ENCODE peak calls at places on chromosomes 1 and 21, in five cellular contexts. One of them, this sample, is unnamed.

GRCh38 chr1:111786669-111787207 is 31.0 kb downstream of the DDX20 start:
- DNase-seq in dorsolateral prefrontal cortex: peak
- DNase-seq in AG04450: no peak
- DNase-seq in left ventricle myocardium inferior: no peak
- DNase-seq in adrenal gland: no peak
- DNase-seq in this sample: no peak

GRCh38 chr1:183058835-183059234 is 35.6 kb downstream of the LAMC1 start:
- DNase-seq in AG04450: no peak
- DNase-seq in dorsolateral prefrontal cortex: no peak
- DNase-seq in left ventricle myocardium inferior: no peak
- DNase-seq in adrenal gland: no peak
- DNase-seq in this sample: no peak

GRCh38 chr1:228420968-228421826 is 4.5 kb upstream of the TRIM17 start:
- DNase-seq in adrenal gland: no peak
- DNase-seq in left ventricle myocardium inferior: no peak
- DNase-seq in dorsolateral prefrontal cortex: no peak
- DNase-seq in AG04450: no peak
- DNase-seq in this sample: no peak

GRCh38 chr1:153343811-153344717 is 4.6 kb downstream of the PGLYRP4 start:
- DNase-seq in dorsolateral prefrontal cortex: no peak
- DNase-seq in left ventricle myocardium inferior: no peak
- DNase-seq in AG04450: no peak
- DNase-seq in adrenal gland: peak
- DNase-seq in this sample: no peak

GRCh38 chr1:1781526-1781903 is 3.2 kb upstream of the NADK start:
- DNase-seq in dorsolateral prefrontal cortex: no peak
- DNase-seq in adrenal gland: no peak
- DNase-seq in AG04450: no peak
- DNase-seq in left ventricle myocardium inferior: no peak
- DNase-seq in this sample: no peak

GRCh38 chr1:46755121-46755520 is 36.2 kb upstream of the EFCAB14 start:
- DNase-seq in adrenal gland: no peak
- DNase-seq in left ventricle myocardium inferior: no peak
- DNase-seq in AG04450: no peak
- DNase-seq in dorsolateral prefrontal cortex: no peak
- DNase-seq in this sample: no peak

GRCh38 chr1:155218854-155219591 is 10.5 kb downstream of the MTX1 start:
- DNase-seq in adrenal gland: peak
- DNase-seq in left ventricle myocardium inferior: no peak
- DNase-seq in AG04450: no peak
- DNase-seq in dorsolateral prefrontal cortex: peak
- DNase-seq in this sample: no peak

GRCh38 chr1:83931658-83932253 is 67.2 kb downstream of the TTLL7 start:
- DNase-seq in adrenal gland: no peak
- DNase-seq in dorsolateral prefrontal cortex: peak
- DNase-seq in left ventricle myocardium inferior: no peak
- DNase-seq in AG04450: no peak
- DNase-seq in this sample: peak

GRCh38 chr21:38266732-38267131 is 9.9 kb downstream of the KCNJ15 start:
- DNase-seq in left ventricle myocardium inferior: no peak
- DNase-seq in dorsolateral prefrontal cortex: no peak
- DNase-seq in adrenal gland: no peak
- DNase-seq in AG04450: no peak
- DNase-seq in this sample: no peak

GRCh38 chr1:8525291-8526275 is 207.7 kb downstream of the SLC45A1 start:
- DNase-seq in dorsolateral prefrontal cortex: peak
- DNase-seq in adrenal gland: peak
- DNase-seq in left ventricle myocardium inferior: peak
- DNase-seq in AG04450: peak
- DNase-seq in this sample: peak

GRCh38 chr1:11156441-11156840 is 32.7 kb upstream of the ANGPTL7 start:
- DNase-seq in dorsolateral prefrontal cortex: no peak
- DNase-seq in AG04450: no peak
- DNase-seq in left ventricle myocardium inferior: no peak
- DNase-seq in adrenal gland: no peak
- DNase-seq in this sample: no peak

GRCh38 chr1:64161347-64162080 is 41.9 kb upstream of the UBE2U start:
- DNase-seq in adrenal gland: no peak
- DNase-seq in AG04450: no peak
- DNase-seq in left ventricle myocardium inferior: no peak
- DNase-seq in dorsolateral prefrontal cortex: no peak
- DNase-seq in this sample: no peak

GRCh38 chr1:110829955-110830553 is 42.9 kb upstream of the CD53 start:
- DNase-seq in dorsolateral prefrontal cortex: no peak
- DNase-seq in AG04450: no peak
- DNase-seq in adrenal gland: no peak
- DNase-seq in left ventricle myocardium inferior: no peak
- DNase-seq in this sample: no peak

GRCh38 chr1:162629651-162630050 is 2.6 kb upstream of the DDR2 start:
- DNase-seq in AG04450: no peak
- DNase-seq in left ventricle myocardium inferior: no peak
- DNase-seq in dorsolateral prefrontal cortex: no peak
- DNase-seq in adrenal gland: no peak
- DNase-seq in this sample: no peak

GRCh38 chr1:36160949-36161485 is 5.1 kb downstream of the MAP7D1 start:
- DNase-seq in left ventricle myocardium inferior: peak
- DNase-seq in adrenal gland: peak
- DNase-seq in dorsolateral prefrontal cortex: no peak
- DNase-seq in AG04450: no peak
- DNase-seq in this sample: peak

GRCh38 chr1:220966874-220967631 is 87.8 kb downstream of the HLX start:
- DNase-seq in AG04450: peak
- DNase-seq in dorsolateral prefrontal cortex: no peak
- DNase-seq in adrenal gland: no peak
- DNase-seq in left ventricle myocardium inferior: no peak
- DNase-seq in this sample: no peak

GRCh38 chr1:182608850-182609610 is 4.8 kb upstream of the RGS16 start:
- DNase-seq in adrenal gland: no peak
- DNase-seq in left ventricle myocardium inferior: no peak
- DNase-seq in dorsolateral prefrontal cortex: no peak
- DNase-seq in AG04450: no peak
- DNase-seq in this sample: peak

GRCh38 chr1:154304664-154305337 is 16.1 kb upstream of the AQP10 start:
- DNase-seq in dorsolateral prefrontal cortex: no peak
- DNase-seq in AG04450: no peak
- DNase-seq in left ventricle myocardium inferior: no peak
- DNase-seq in adrenal gland: no peak
- DNase-seq in this sample: no peak

GRCh38 chr1:89843279-89844121 is 22.7 kb downstream of the LRRC8D start:
- DNase-seq in adrenal gland: peak
- DNase-seq in dorsolateral prefrontal cortex: peak
- DNase-seq in AG04450: no peak
- DNase-seq in left ventricle myocardium inferior: peak
- DNase-seq in this sample: peak

GRCh38 chr1:12615916-12616708 is 1.9 kb downstream of the DHRS3 start:
- DNase-seq in AG04450: no peak
- DNase-seq in dorsolateral prefrontal cortex: no peak
- DNase-seq in adrenal gland: peak
- DNase-seq in left ventricle myocardium inferior: peak
- DNase-seq in this sample: peak

GRCh38 chr1:38009088-38009840 is 3.3 kb upstream of the UTP11 start:
- DNase-seq in dorsolateral prefrontal cortex: no peak
- DNase-seq in AG04450: no peak
- DNase-seq in adrenal gland: peak
- DNase-seq in left ventricle myocardium inferior: no peak
- DNase-seq in this sample: no peak

GRCh38 chr1:28737245-28738137 is 751 bp downstream of the YTHDF2 start:
- DNase-seq in dorsolateral prefrontal cortex: no peak
- DNase-seq in adrenal gland: peak
- DNase-seq in AG04450: no peak
- DNase-seq in left ventricle myocardium inferior: peak
- DNase-seq in this sample: peak

GRCh38 chr1:71490432-71490831 is 409.6 kb upstream of the ZRANB2 start:
- DNase-seq in AG04450: no peak
- DNase-seq in left ventricle myocardium inferior: no peak
- DNase-seq in adrenal gland: no peak
- DNase-seq in dorsolateral prefrontal cortex: no peak
- DNase-seq in this sample: no peak

GRCh38 chr1:51960262-51960661 is 30.2 kb downstream of the RAB3B start:
- DNase-seq in left ventricle myocardium inferior: no peak
- DNase-seq in dorsolateral prefrontal cortex: no peak
- DNase-seq in adrenal gland: peak
- DNase-seq in AG04450: no peak
- DNase-seq in this sample: no peak

GRCh38 chr1:83064589-83065242 is 934.2 kb downstream of the TTLL7 start:
- DNase-seq in dorsolateral prefrontal cortex: no peak
- DNase-seq in adrenal gland: no peak
- DNase-seq in AG04450: no peak
- DNase-seq in left ventricle myocardium inferior: no peak
- DNase-seq in this sample: no peak

GRCh38 chr1:112852934-112853333 is 103.1 kb downstream of the SLC16A1 start:
- DNase-seq in dorsolateral prefrontal cortex: no peak
- DNase-seq in AG04450: no peak
- DNase-seq in adrenal gland: no peak
- DNase-seq in left ventricle myocardium inferior: no peak
- DNase-seq in this sample: no peak

GRCh38 chr1:112852276-112852675 is 103.7 kb downstream of the SLC16A1 start:
- DNase-seq in adrenal gland: no peak
- DNase-seq in dorsolateral prefrontal cortex: no peak
- DNase-seq in left ventricle myocardium inferior: no peak
- DNase-seq in AG04450: no peak
- DNase-seq in this sample: no peak

GRCh38 chr1:112855152-112855836 is 100.7 kb downstream of the SLC16A1 start:
- DNase-seq in AG04450: no peak
- DNase-seq in dorsolateral prefrontal cortex: no peak
- DNase-seq in left ventricle myocardium inferior: no peak
- DNase-seq in adrenal gland: no peak
- DNase-seq in this sample: no peak

GRCh38 chr1:112849967-112850641 is 105.9 kb downstream of the SLC16A1 start:
- DNase-seq in AG04450: no peak
- DNase-seq in left ventricle myocardium inferior: no peak
- DNase-seq in adrenal gland: no peak
- DNase-seq in dorsolateral prefrontal cortex: peak
- DNase-seq in this sample: no peak

GRCh38 chr1:112849425-112849966 is 106.5 kb downstream of the SLC16A1 start:
- DNase-seq in AG04450: no peak
- DNase-seq in adrenal gland: no peak
- DNase-seq in dorsolateral prefrontal cortex: peak
- DNase-seq in left ventricle myocardium inferior: peak
- DNase-seq in this sample: peak
- H3K27ac ChIP-seq in AG04450: no peak
- H3K27ac ChIP-seq in adrenal gland: no peak
- H3K27ac ChIP-seq in dorsolateral prefrontal cortex: no peak
- H3K27ac ChIP-seq in left ventricle myocardium inferior: no peak
- H3K27ac ChIP-seq in this sample: no peak

DNA sequence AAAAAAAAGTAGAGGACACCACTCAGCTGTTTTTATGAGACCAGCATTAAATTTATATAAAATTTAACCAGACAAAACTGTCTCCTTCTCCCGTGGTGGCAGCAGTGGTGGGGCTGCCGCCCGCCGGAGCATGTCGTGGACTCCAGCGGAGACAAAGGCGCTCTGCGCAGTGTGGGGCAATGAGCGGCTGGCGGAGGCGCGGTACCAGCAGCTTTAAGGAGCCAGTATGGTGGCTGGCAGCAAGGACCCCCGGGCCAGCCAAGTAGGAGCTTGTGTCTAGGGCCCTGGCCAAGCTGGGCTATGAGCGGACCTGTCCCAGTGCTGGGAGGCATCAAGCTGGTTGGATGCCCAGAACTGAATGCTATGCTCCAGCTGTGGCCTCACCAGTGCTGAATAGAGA is 2102.9 kb downstream of the NCAM2 start:
- DNase-seq in AG04450: no peak
- DNase-seq in adrenal gland: no peak
- DNase-seq in left ventricle myocardium inferior: no peak
- DNase-seq in dorsolateral prefrontal cortex: no peak
- DNase-seq in this sample: no peak
- H3K27ac ChIP-seq in AG04450: no peak
- H3K27ac ChIP-seq in adrenal gland: no peak
- H3K27ac ChIP-seq in left ventricle myocardium inferior: no peak
- H3K27ac ChIP-seq in dorsolateral prefrontal cortex: no peak
- H3K27ac ChIP-seq in this sample: no peak

GRCh38 chr1:6330410-6330827 is 63.1 kb downstream of the ACOT7 start:
- DNase-seq in adrenal gland: no peak
- DNase-seq in AG04450: peak
- DNase-seq in left ventricle myocardium inferior: no peak
- DNase-seq in dorsolateral prefrontal cortex: peak
- DNase-seq in this sample: no peak
- H3K27ac ChIP-seq in adrenal gland: no peak
- H3K27ac ChIP-seq in AG04450: peak
- H3K27ac ChIP-seq in left ventricle myocardium inferior: no peak
- H3K27ac ChIP-seq in dorsolateral prefrontal cortex: peak
- H3K27ac ChIP-seq in this sample: no peak

GRCh38 chr1:209387969-209388329 is 195.6 kb upstream of the CAMK1G start:
- DNase-seq in adrenal gland: no peak
- DNase-seq in left ventricle myocardium inferior: no peak
- DNase-seq in dorsolateral prefrontal cortex: no peak
- DNase-seq in AG04450: no peak
- DNase-seq in this sample: no peak
- H3K27ac ChIP-seq in adrenal gland: no peak
- H3K27ac ChIP-seq in left ventricle myocardium inferior: no peak
- H3K27ac ChIP-seq in dorsolateral prefrontal cortex: no peak
- H3K27ac ChIP-seq in AG04450: no peak
- H3K27ac ChIP-seq in this sample: no peak

GRCh38 chr1:231417503-231417902 is 4.6 kb downstream of the EGLN1 start:
- DNase-seq in adrenal gland: no peak
- DNase-seq in left ventricle myocardium inferior: no peak
- DNase-seq in dorsolateral prefrontal cortex: no peak
- DNase-seq in AG04450: no peak
- DNase-seq in this sample: no peak

GRCh38 chr1:231419738-231420298 is 2.3 kb downstream of the EGLN1 start:
- DNase-seq in AG04450: no peak
- DNase-seq in adrenal gland: no peak
- DNase-seq in dorsolateral prefrontal cortex: no peak
- DNase-seq in left ventricle myocardium inferior: no peak
- DNase-seq in this sample: no peak

GRCh38 chr1:231418101-231418740 is 3.9 kb downstream of the EGLN1 start:
- DNase-seq in dorsolateral prefrontal cortex: no peak
- DNase-seq in AG04450: no peak
- DNase-seq in adrenal gland: no peak
- DNase-seq in left ventricle myocardium inferior: no peak
- DNase-seq in this sample: no peak

GRCh38 chr1:231419147-231419546 is 2.9 kb downstream of the EGLN1 start:
- DNase-seq in adrenal gland: no peak
- DNase-seq in AG04450: no peak
- DNase-seq in left ventricle myocardium inferior: no peak
- DNase-seq in dorsolateral prefrontal cortex: no peak
- DNase-seq in this sample: no peak

GRCh38 chr1:231418741-231419107 is 3.4 kb downstream of the EGLN1 start:
- DNase-seq in left ventricle myocardium inferior: no peak
- DNase-seq in AG04450: no peak
- DNase-seq in dorsolateral prefrontal cortex: no peak
- DNase-seq in adrenal gland: no peak
- DNase-seq in this sample: no peak
- H3K27ac ChIP-seq in left ventricle myocardium inferior: peak
- H3K27ac ChIP-seq in AG04450: no peak
- H3K27ac ChIP-seq in dorsolateral prefrontal cortex: no peak
- H3K27ac ChIP-seq in adrenal gland: no peak
- H3K27ac ChIP-seq in this sample: peak

This sample was measured in heart right ventricle.